ENCODE peak calls at places on chromosomes 7 and 10, in ten cellular contexts. One of them, this sample, is unnamed.

GRCh38 chr7:125878990-125879389 is 949.4 kb upstream of the POT1 start:
- DNase-seq in transverse colon: no peak
- DNase-seq in H1: no peak
- DNase-seq in sigmoid colon: no peak
- DNase-seq in stomach: no peak
- DNase-seq in ovary: no peak
- DNase-seq in SK-N-SH: no peak
- DNase-seq in GM12878: no peak
- DNase-seq in K562: no peak
- DNase-seq in A549: no peak
- DNase-seq in this sample: no peak

GRCh38 chr10:53005612-53006325 is 233.2 kb upstream of the MBL2 start:
- DNase-seq in A549: no peak
- DNase-seq in SK-N-SH: no peak
- DNase-seq in sigmoid colon: no peak
- DNase-seq in K562: no peak
- DNase-seq in stomach: no peak
- DNase-seq in ovary: no peak
- DNase-seq in H1: no peak
- DNase-seq in GM12878: no peak
- DNase-seq in transverse colon: no peak
- DNase-seq in this sample: no peak

GRCh38 chr10:29820890-29821398 is 186.2 kb upstream of the SVIL start:
- DNase-seq in SK-N-SH: no peak
- DNase-seq in stomach: no peak
- DNase-seq in transverse colon: peak
- DNase-seq in A549: no peak
- DNase-seq in sigmoid colon: peak
- DNase-seq in ovary: no peak
- DNase-seq in H1: no peak
- DNase-seq in K562: no peak
- DNase-seq in GM12878: no peak
- DNase-seq in this sample: no peak

GRCh38 chr10:119542990-119543813 is 683 bp upstream of the RGS10 start:
- DNase-seq in sigmoid colon: peak
- DNase-seq in transverse colon: peak
- DNase-seq in K562: peak
- DNase-seq in ovary: peak
- DNase-seq in A549: peak
- DNase-seq in stomach: peak
- DNase-seq in SK-N-SH: peak
- DNase-seq in H1: no peak
- DNase-seq in GM12878: no peak
- DNase-seq in this sample: peak

GRCh38 chr10:50332108-50332846 is 81.0 kb upstream of the ASAH2 start:
- DNase-seq in K562: peak
- DNase-seq in sigmoid colon: no peak
- DNase-seq in stomach: no peak
- DNase-seq in SK-N-SH: no peak
- DNase-seq in GM12878: no peak
- DNase-seq in transverse colon: no peak
- DNase-seq in H1: no peak
- DNase-seq in ovary: no peak
- DNase-seq in A549: no peak
- DNase-seq in this sample: no peak

GRCh38 chr10:98344589-98345038 is 70.4 kb downstream of the PYROXD2 start:
- DNase-seq in K562: no peak
- DNase-seq in A549: no peak
- DNase-seq in transverse colon: peak
- DNase-seq in stomach: peak
- DNase-seq in ovary: peak
- DNase-seq in GM12878: no peak
- DNase-seq in sigmoid colon: peak
- DNase-seq in SK-N-SH: no peak
- DNase-seq in H1: no peak
- DNase-seq in this sample: peak

GRCh38 chr10:71713135-71714040 is 6.2 kb downstream of the C10orf105 start:
- DNase-seq in SK-N-SH: no peak
- DNase-seq in GM12878: no peak
- DNase-seq in H1: no peak
- DNase-seq in stomach: peak
- DNase-seq in ovary: peak
- DNase-seq in A549: no peak
- DNase-seq in transverse colon: peak
- DNase-seq in K562: no peak
- DNase-seq in sigmoid colon: peak
- DNase-seq in this sample: peak

GRCh38 chr10:128095753-128096469 is 30.3 kb downstream of the MKI67 start:
- DNase-seq in GM12878: no peak
- DNase-seq in sigmoid colon: no peak
- DNase-seq in A549: no peak
- DNase-seq in K562: no peak
- DNase-seq in H1: no peak
- DNase-seq in ovary: no peak
- DNase-seq in transverse colon: no peak
- DNase-seq in stomach: no peak
- DNase-seq in SK-N-SH: no peak
- DNase-seq in this sample: no peak

GRCh38 chr10:113520606-113521481 is 32.0 kb upstream of the HABP2 start:
- DNase-seq in A549: peak
- DNase-seq in GM12878: no peak
- DNase-seq in sigmoid colon: peak
- DNase-seq in ovary: peak
- DNase-seq in transverse colon: peak
- DNase-seq in SK-N-SH: peak
- DNase-seq in K562: peak
- DNase-seq in stomach: peak
- DNase-seq in H1: no peak
- DNase-seq in this sample: peak

GRCh38 chr10:32979041-32979440 is 21.0 kb upstream of the ITGB1 start:
- DNase-seq in K562: no peak
- DNase-seq in sigmoid colon: no peak
- DNase-seq in GM12878: no peak
- DNase-seq in A549: no peak
- DNase-seq in ovary: no peak
- DNase-seq in transverse colon: no peak
- DNase-seq in SK-N-SH: no peak
- DNase-seq in H1: no peak
- DNase-seq in stomach: no peak
- DNase-seq in this sample: no peak

GRCh38 chr7:22427855-22428254 is 70.9 kb upstream of the RAPGEF5 start:
- DNase-seq in K562: no peak
- DNase-seq in sigmoid colon: no peak
- DNase-seq in ovary: no peak
- DNase-seq in H1: no peak
- DNase-seq in GM12878: no peak
- DNase-seq in stomach: no peak
- DNase-seq in transverse colon: no peak
- DNase-seq in A549: no peak
- DNase-seq in SK-N-SH: no peak
- DNase-seq in this sample: no peak

GRCh38 chr7:104444019-104444418 is 115.6 kb downstream of the LHFPL3 start:
- DNase-seq in K562: no peak
- DNase-seq in SK-N-SH: no peak
- DNase-seq in A549: no peak
- DNase-seq in sigmoid colon: no peak
- DNase-seq in H1: no peak
- DNase-seq in ovary: no peak
- DNase-seq in stomach: no peak
- DNase-seq in GM12878: no peak
- DNase-seq in transverse colon: no peak
- DNase-seq in this sample: no peak

GRCh38 chr7:73880755-73881328 is 19.9 kb downstream of the TMEM270 start:
- DNase-seq in GM12878: no peak
- DNase-seq in ovary: no peak
- DNase-seq in SK-N-SH: peak
- DNase-seq in A549: no peak
- DNase-seq in stomach: no peak
- DNase-seq in H1: no peak
- DNase-seq in K562: no peak
- DNase-seq in transverse colon: no peak
- DNase-seq in sigmoid colon: no peak
- DNase-seq in this sample: no peak

GRCh38 chr10:59793924-59794323 is 40.7 kb upstream of the MRLN start:
- DNase-seq in H1: no peak
- DNase-seq in K562: no peak
- DNase-seq in stomach: no peak
- DNase-seq in A549: no peak
- DNase-seq in transverse colon: no peak
- DNase-seq in GM12878: no peak
- DNase-seq in SK-N-SH: no peak
- DNase-seq in sigmoid colon: no peak
- DNase-seq in ovary: no peak
- DNase-seq in this sample: no peak

GRCh38 chr7:81665236-81665635 is 104.6 kb downstream of the HGF start:
- DNase-seq in A549: no peak
- DNase-seq in sigmoid colon: no peak
- DNase-seq in GM12878: no peak
- DNase-seq in transverse colon: no peak
- DNase-seq in ovary: no peak
- DNase-seq in stomach: no peak
- DNase-seq in H1: no peak
- DNase-seq in K562: no peak
- DNase-seq in SK-N-SH: peak
- DNase-seq in this sample: no peak

GRCh38 chr7:138898255-138898654 is 82.9 kb downstream of the KIAA1549 start:
- DNase-seq in A549: no peak
- DNase-seq in ovary: no peak
- DNase-seq in sigmoid colon: no peak
- DNase-seq in SK-N-SH: no peak
- DNase-seq in transverse colon: no peak
- DNase-seq in GM12878: peak
- DNase-seq in H1: no peak
- DNase-seq in stomach: no peak
- DNase-seq in K562: no peak
- DNase-seq in this sample: no peak
- TF ChIP-seq EP300 in A549: no peak
- TF ChIP-seq EP300 in ovary: no peak
- TF ChIP-seq EP300 in sigmoid colon: no peak
- TF ChIP-seq EP300 in SK-N-SH: no peak
- TF ChIP-seq EP300 in transverse colon: no peak
- TF ChIP-seq EP300 in GM12878: no peak
- TF ChIP-seq EP300 in H1: no peak
- TF ChIP-seq EP300 in stomach: no peak
- TF ChIP-seq EP300 in K562: no peak
- TF ChIP-seq EP300 in this sample: no peak

DNA sequence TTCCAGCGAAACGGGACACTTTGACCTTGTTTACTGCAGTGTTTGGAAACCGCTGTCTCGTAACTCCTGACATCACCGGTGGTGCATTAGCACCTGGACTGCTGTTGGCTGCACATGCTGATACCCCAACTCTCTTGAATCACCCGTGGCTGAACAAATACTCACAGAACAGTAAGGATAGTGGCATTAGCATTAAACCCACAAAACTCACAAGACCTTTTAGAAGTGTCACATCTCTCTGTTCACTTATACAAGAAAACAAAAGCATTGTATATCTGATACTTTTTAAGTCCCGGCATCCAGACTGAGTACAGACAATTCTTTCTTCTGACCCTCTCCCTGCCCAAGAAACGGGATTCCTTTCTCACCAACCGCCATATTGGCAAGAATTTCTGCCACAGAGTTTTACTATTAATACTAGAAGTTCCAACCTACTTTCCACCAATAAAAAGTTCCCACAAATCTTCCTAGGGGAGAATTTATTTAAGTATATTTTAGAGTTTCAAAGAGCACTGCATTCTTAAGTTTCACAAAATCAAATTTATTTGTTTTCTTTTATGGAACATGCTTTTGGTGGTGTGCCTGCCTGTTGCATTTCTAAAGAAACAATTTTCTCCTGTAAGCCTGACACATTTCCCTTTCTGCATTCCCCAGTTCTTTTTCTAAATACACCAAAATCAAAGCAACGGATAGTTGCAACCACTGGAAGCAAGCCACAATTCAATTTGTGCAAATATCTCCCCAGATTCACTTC is 208.4 kb upstream of the KLF14 start:
- DNase-seq in H1: no peak
- DNase-seq in sigmoid colon: no peak
- DNase-seq in SK-N-SH: no peak
- DNase-seq in A549: peak
- DNase-seq in transverse colon: peak
- DNase-seq in stomach: peak
- DNase-seq in K562: peak
- DNase-seq in ovary: peak
- DNase-seq in GM12878: no peak
- DNase-seq in this sample: peak
- TF ChIP-seq EP300 in H1: no peak
- TF ChIP-seq EP300 in sigmoid colon: no peak
- TF ChIP-seq EP300 in SK-N-SH: no peak
- TF ChIP-seq EP300 in A549: no peak
- TF ChIP-seq EP300 in transverse colon: no peak
- TF ChIP-seq EP300 in stomach: no peak
- TF ChIP-seq EP300 in K562: peak
- TF ChIP-seq EP300 in ovary: no peak
- TF ChIP-seq EP300 in GM12878: no peak
- TF ChIP-seq EP300 in this sample: no peak

DNA sequence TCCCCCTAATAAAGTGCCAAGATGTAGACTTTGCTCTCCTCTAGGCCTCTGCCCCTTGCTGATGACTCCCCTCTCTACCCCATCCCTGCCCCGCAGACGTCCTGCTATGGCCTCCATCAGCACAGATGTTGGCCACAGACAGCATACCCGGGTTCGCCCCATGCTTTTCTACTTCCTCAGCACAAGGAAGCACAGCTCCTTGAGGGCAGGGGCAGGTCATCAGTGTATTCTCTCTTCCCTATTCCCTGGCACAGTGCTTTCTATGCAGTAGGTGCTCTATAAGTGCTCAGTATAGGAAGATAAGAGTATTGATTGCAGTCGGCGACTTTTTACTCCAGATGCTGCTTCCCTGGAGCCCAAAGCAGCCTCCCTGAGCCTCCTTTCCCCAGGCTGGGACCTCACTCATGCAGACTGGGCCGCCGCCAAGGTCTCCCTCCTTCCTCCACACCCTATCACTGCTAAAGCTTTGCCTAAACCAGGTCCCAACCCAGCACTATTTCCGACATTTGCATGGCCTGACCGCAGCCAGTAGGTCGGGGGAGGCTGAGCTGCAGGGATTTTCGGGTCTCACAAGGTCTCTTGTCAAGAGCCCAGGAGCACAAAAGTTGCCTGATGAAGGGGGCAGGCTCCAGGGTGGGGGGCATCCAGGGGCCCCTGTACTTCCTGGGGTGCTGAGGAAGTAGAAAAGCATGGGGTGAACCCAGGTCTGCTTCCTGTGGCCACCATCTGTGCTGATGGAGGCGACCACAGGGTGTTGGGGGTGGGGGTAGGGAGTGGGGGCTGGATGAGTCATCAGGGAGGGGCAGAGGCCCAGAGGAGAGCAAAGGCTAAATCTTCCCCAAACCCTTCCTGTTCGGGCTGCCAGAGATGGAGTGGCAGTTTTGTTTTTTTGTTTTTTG is 8.0 kb downstream of the CALHM3 start:
- DNase-seq in ovary: no peak
- DNase-seq in GM12878: peak
- DNase-seq in SK-N-SH: no peak
- DNase-seq in A549: no peak
- DNase-seq in H1: no peak
- DNase-seq in stomach: peak
- DNase-seq in K562: peak
- DNase-seq in sigmoid colon: no peak
- DNase-seq in transverse colon: peak
- DNase-seq in this sample: no peak
- TF ChIP-seq EP300 in ovary: no peak
- TF ChIP-seq EP300 in GM12878: peak
- TF ChIP-seq EP300 in SK-N-SH: no peak
- TF ChIP-seq EP300 in A549: no peak
- TF ChIP-seq EP300 in H1: no peak
- TF ChIP-seq EP300 in stomach: no peak
- TF ChIP-seq EP300 in K562: peak
- TF ChIP-seq EP300 in sigmoid colon: no peak
- TF ChIP-seq EP300 in transverse colon: no peak
- TF ChIP-seq EP300 in this sample: no peak

GRCh38 chr10:49109669-49110335 is 5.5 kb downstream of the VSTM4 start:
- DNase-seq in K562: no peak
- DNase-seq in transverse colon: peak
- DNase-seq in GM12878: no peak
- DNase-seq in A549: no peak
- DNase-seq in SK-N-SH: peak
- DNase-seq in H1: no peak
- DNase-seq in ovary: peak
- DNase-seq in stomach: peak
- DNase-seq in sigmoid colon: peak
- DNase-seq in this sample: peak
- TF ChIP-seq EP300 in K562: no peak
- TF ChIP-seq EP300 in transverse colon: no peak
- TF ChIP-seq EP300 in GM12878: no peak
- TF ChIP-seq EP300 in A549: no peak
- TF ChIP-seq EP300 in SK-N-SH: no peak
- TF ChIP-seq EP300 in H1: no peak
- TF ChIP-seq EP300 in ovary: no peak
- TF ChIP-seq EP300 in stomach: no peak
- TF ChIP-seq EP300 in sigmoid colon: no peak
- TF ChIP-seq EP300 in this sample: no peak